ENCODE peak calls at places on chromosome 4, in five cellular contexts. Z is fibroblast of the aortic adventitia, J is A549, Y is hepatocyte, M is progenitor cell of endocrine pancreas. C is an unnamed sample.

GRCh38 chr4:99352602-99353580 is at the start of gene ADH1C:
- DNase-seq in Z (peak), J (no peak), Y (peak), M (no peak), C (no peak)

GRCh38 chr4:144302704-144303536 is 162.4 kb upstream of the GYPA start:
- DNase-seq in Z (no peak), J (no peak), Y (no peak), M (no peak), C (no peak)

GRCh38 chr4:88661724-88662123 is 35.9 kb downstream of the NAP1L5 start:
- DNase-seq in Z (peak), J (peak), Y (peak), M (no peak), C (no peak)

GRCh38 chr4:139849219-139849618 is 183.6 kb downstream of the MGST2 start:
- DNase-seq in Z (no peak), J (no peak), Y (no peak), M (no peak), C (no peak)

GRCh38 chr4:4859799-4860380 is 425 bp downstream of the MSX1 start:
- DNase-seq in Z (no peak), J (no peak), Y (peak), M (no peak), C (no peak)

GRCh38 chr4:67727124-67727850 is 26.3 kb upstream of the UBA6 start:
- DNase-seq in Z (peak), J (peak), Y (no peak), M (no peak), C (no peak)

GRCh38 chr4:153063490-153063889 is 127.4 kb downstream of the FHDC1 start:
- DNase-seq in Z (no peak), J (no peak), Y (peak), M (no peak), C (no peak)

GRCh38 chr4:24032371-24032989 is 142.6 kb upstream of the PPARGC1A start:
- DNase-seq in Z (no peak), J (peak), Y (peak), M (no peak), C (no peak)

GRCh38 chr4:138919094-138919936 is 96.3 kb upstream of the NOCT start:
- DNase-seq in Z (peak), J (peak), Y (peak), M (peak), C (peak)

GRCh38 chr4:82463221-82463620 is 32.8 kb downstream of the ENOPH1 start:
- DNase-seq in Z (no peak), J (no peak), Y (no peak), M (no peak), C (no peak)

GRCh38 chr4:41258783-41259182 is 2.1 kb downstream of the UCHL1 start:
- DNase-seq in Z (peak), J (peak), Y (peak), M (no peak), C (no peak)

GRCh38 chr4:7291372-7292135 is 99.2 kb downstream of the SORCS2 start:
- DNase-seq in Z (no peak), J (no peak), Y (no peak), M (no peak), C (no peak)

GRCh38 chr4:17704020-17704657 is 77.3 kb downstream of the FAM184B start:
- DNase-seq in Z (no peak), J (no peak), Y (no peak), M (no peak), C (no peak)

GRCh38 chr4:73347497-73347896 is 56.6 kb upstream of the ALB start:
- DNase-seq in Z (no peak), J (no peak), Y (no peak), M (no peak), C (no peak)

GRCh38 chr4:118034061-118034785 is at the start of gene NDST3:
- DNase-seq in Z (peak), J (peak), Y (peak), M (peak), C (peak)

GRCh38 chr4:38983756-38984647 is 48.2 kb downstream of the TMEM156 start:
- DNase-seq in Z (peak), J (no peak), Y (no peak), M (no peak), C (no peak)

GRCh38 chr4:189305500-189305899 is 635.2 kb upstream of the FRG1 start:
- DNase-seq in Z (no peak), J (no peak), Y (no peak), M (no peak), C (no peak)

GRCh38 chr4:151418385-151418784 is 9.4 kb downstream of the FHIP1A start:
- DNase-seq in Z (peak), J (no peak), Y (peak), M (no peak), C (no peak)

GRCh38 chr4:173440888-173441287 is 42.0 kb upstream of the SCRG1 start:
- DNase-seq in Z (no peak), J (no peak), Y (no peak), M (no peak), C (no peak)

GRCh38 chr4:81807927-81808672 is 336.4 kb upstream of the RASGEF1B start:
- DNase-seq in Z (peak), J (no peak), Y (no peak), M (no peak), C (no peak)

GRCh38 chr4:44118971-44119680 is 329.5 kb downstream of the KCTD8 start:
- DNase-seq in Z (no peak), J (no peak), Y (no peak), M (no peak), C (no peak)

GRCh38 chr4:74501579-74501978 is 56.6 kb downstream of the AREG start:
- DNase-seq in Z (peak), J (no peak), Y (no peak), M (no peak), C (no peak)

GRCh38 chr4:85058551-85058950 is 92.1 kb upstream of the WDFY3 start:
- DNase-seq in Z (no peak), J (no peak), Y (no peak), M (no peak), C (no peak)

GRCh38 chr4:166165829-166166420 is 292.9 kb downstream of the TLL1 start:
- DNase-seq in Z (peak), J (peak), Y (peak), M (peak), C (no peak)

GRCh38 chr4:151407466-151408379 is 1.3 kb upstream of the FHIP1A start:
- DNase-seq in Z (no peak), J (no peak), Y (peak), M (peak), C (no peak)

GRCh38 chr4:25654971-25655963 is at the start of gene SLC34A2:
- DNase-seq in Z (no peak), J (no peak), Y (peak), M (peak), C (no peak)

GRCh38 chr4:83011779-83012630 is 1.4 kb upstream of the LIN54 start:
- DNase-seq in Z (peak), J (peak), Y (peak), M (peak), C (no peak)

GRCh38 chr4:40199999-40200880 is 3.4 kb downstream of the RHOH start:
- DNase-seq in Z (no peak), J (no peak), Y (no peak), M (no peak), C (no peak)

GRCh38 chr4:121758896-121759568 is 5.9 kb downstream of the SMIM43 start:
- DNase-seq in Z (peak), J (peak), Y (no peak), M (no peak), C (no peak)

GRCh38 chr4:25632135-25632534 is 23.5 kb upstream of the SLC34A2 start:
- DNase-seq in Z (no peak), J (peak), Y (no peak), M (no peak), C (no peak)

GRCh38 chr4:168744021-168744420 is 247.2 kb downstream of the PALLD start:
- DNase-seq in Z (no peak), J (peak), Y (peak), M (no peak), C (no peak)

GRCh38 chr4:132387060-132387459 is 762.0 kb upstream of the PCDH10 start:
- DNase-seq in Z (no peak), J (no peak), Y (no peak), M (no peak), C (no peak)

GRCh38 chr4:16692021-16692420 is 206.4 kb downstream of the LDB2 start:
- DNase-seq in Z (no peak), J (no peak), Y (no peak), M (no peak), C (no peak)

GRCh38 chr4:78691333-78691732 is 84.8 kb upstream of the BMP2K start:
- DNase-seq in Z (no peak), J (no peak), Y (no peak), M (no peak), C (no peak)
- TF ChIP-seq CTCF in Z (no peak), J (no peak), Y (no peak), M (no peak), C (no peak)

GRCh38 chr4:133452669-133453068 is 303.6 kb downstream of the PCDH10 start:
- DNase-seq in Z (no peak), J (no peak), Y (no peak), M (no peak), C (no peak)

DNA sequence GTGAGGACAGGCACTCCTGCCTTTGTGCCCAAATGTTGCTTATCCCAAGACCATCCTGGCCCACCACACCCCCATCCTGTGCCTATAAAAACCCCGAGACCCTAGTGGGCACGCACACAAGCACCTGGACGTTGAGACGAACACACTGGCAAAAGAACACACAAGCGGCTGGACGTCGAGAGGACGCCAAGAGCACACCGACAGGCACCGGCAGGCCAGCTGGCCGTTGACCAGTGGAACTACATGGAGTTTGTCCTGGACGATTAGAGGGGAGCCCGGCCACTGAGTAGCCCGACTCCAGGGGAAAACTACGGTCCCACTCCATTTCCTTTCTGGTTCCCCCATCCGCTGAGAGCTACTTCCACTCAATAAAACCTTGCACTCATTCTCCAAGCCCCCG is 301.7 kb downstream of the PCDH10 start:
- DNase-seq in Z (no peak), J (no peak), Y (no peak), M (no peak), C (no peak)
- TF ChIP-seq CTCF in Z (no peak), J (no peak), Y (no peak), M (no peak), C (no peak)

DNA sequence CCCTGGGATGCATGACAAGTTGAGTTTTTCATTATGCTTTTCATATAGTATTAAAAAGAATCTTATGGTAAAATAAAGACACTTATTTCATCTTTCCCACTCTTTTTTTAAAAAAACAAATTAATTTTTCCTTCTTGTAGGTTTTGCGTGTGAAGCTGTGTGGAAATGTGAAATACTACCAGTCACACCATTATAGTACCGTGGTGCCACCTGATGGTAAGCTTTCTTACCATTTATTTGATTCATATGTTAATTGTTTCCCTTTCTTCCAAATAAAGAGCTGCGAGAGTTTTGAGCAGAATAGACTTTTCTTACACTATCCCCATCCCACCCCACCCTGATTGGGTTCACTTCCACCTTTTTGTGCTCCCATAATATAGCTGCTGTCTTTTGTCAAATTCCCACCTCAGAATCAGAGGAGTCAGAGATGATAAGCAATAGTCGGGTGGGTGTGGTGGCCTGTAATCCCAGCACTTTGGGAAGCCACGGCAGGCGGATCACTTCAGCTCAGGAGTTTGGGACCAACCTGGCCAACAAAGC is 44.3 kb downstream of the CASP6 start:
- DNase-seq in Z (peak), J (peak), Y (no peak), M (no peak), C (no peak)
- TF ChIP-seq CTCF in Z (no peak), J (peak), Y (peak), M (no peak), C (peak)

DNA sequence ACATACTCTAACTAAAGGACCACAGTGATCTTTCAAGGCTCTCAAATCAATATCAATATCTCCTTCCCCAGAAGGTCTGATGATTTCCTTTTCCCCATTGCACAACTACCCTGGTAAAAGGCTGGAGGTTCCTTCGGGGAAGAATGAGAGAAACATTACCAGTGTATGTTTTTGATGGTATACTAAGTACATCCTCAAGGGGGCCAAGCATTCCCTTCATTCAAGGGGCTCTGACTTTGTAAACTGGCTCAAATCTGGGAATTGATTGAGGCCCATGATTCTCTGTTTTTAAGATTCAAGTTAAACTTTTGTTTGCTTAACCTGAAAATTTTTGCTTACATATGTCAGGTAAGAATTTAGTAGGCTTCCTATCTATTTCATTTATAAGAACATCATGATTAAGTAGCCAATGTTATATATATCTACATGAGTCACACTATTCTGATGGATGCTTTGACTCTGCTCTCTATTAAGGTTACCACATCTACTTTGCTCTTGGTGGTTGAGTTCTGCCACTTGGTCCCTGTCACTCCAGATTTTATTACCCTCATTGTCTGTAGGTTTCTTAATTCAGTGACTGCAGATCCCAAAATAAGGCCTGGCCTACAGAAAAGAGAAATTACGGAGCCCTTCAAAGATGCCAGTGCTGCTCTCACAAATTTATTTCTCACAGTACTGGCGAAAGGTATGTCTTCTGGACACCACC is 16.4 kb upstream of the GUCY1B1 start:
- DNase-seq in Z (no peak), J (no peak), Y (no peak), M (no peak), C (no peak)
- TF ChIP-seq CTCF in Z (no peak), J (no peak), Y (no peak), M (peak), C (no peak)

DNA sequence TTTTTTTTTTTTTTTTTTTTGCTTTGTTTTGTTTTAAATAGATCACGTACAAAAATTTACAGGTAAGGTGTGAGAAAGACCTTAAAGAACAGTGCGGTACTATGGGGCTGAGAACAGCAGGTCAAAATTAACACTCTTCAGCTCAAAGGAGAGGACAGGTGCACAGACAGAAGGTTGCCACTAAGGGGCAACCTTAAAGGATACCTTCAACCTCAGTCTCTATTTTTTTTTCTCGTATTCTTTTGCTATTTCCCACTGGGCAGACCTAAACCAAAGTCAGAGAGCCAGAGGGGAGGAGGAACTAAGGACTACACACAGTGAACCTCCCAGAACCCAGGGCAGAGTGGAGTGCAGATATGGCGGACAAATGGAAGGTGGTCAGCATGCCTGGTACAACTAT is 1984.3 kb upstream of the IGFBP7 start:
- DNase-seq in Z (no peak), J (no peak), Y (no peak), M (no peak), C (no peak)
- TF ChIP-seq CTCF in Z (no peak), J (no peak), Y (no peak), M (peak), C (no peak)